ENCODE peak calls at places on chromosomes 5 and 9, in four cellular contexts. S, M, P and Q are unnamed samples.

GRCh38 chr5:125412051-125412560 is 665.7 kb upstream of the ZNF608 start:
- DNase-seq in S (no peak), M (no peak), P (no peak), Q (no peak)

GRCh38 chr9:134936021-134936761 is 18.5 kb upstream of the FCN1 start:
- DNase-seq in S (no peak), M (no peak), P (no peak), Q (no peak)

GRCh38 chr9:91177661-91178280 is 183.9 kb downstream of the AUH start:
- DNase-seq in S (no peak), M (no peak), P (no peak), Q (no peak)

GRCh38 chr9:82560457-82560904 is 502.5 kb downstream of the RASEF start:
- DNase-seq in S (no peak), M (no peak), P (no peak), Q (no peak)

GRCh38 chr5:176578391-176578808 is 29.3 kb downstream of the CDHR2 start:
- DNase-seq in S (peak; percentile 62), M (peak; percentile 15), P (peak; percentile 59), Q (peak; percentile 52)

GRCh38 chr9:116154334-116154975 is 864 bp downstream of the PAPPA start:
- DNase-seq in S (peak; percentile 42), M (no peak), P (no peak), Q (no peak)

GRCh38 chr5:4295663-4296339 is 700.2 kb downstream of the IRX1 start:
- DNase-seq in S (peak; percentile 48), M (no peak), P (no peak), Q (peak; percentile 1)

GRCh38 chr9:35490155-35490909 is 421 bp downstream of the RUSC2 start:
- DNase-seq in S (peak; percentile 15), M (no peak), P (no peak), Q (no peak)

GRCh38 chr9:74284596-74284995 is 212.5 kb upstream of the RORB start:
- DNase-seq in S (no peak), M (no peak), P (no peak), Q (no peak)

GRCh38 chr9:124122813-124123462 is 111.4 kb downstream of the LHX2 start:
- DNase-seq in S (no peak), M (no peak), P (no peak), Q (peak; percentile 56)

GRCh38 chr9:14441976-14442651 is 128.2 kb upstream of the NFIB start:
- DNase-seq in S (peak; percentile 64), M (no peak), P (no peak), Q (peak; percentile 77)

GRCh38 chr5:95563367-95563766 is 8.5 kb downstream of the ARSK start:
- DNase-seq in S (no peak), M (no peak), P (no peak), Q (no peak)

GRCh38 chr9:91681461-91682305 is 258.1 kb upstream of the NFIL3 start:
- DNase-seq in S (peak; percentile 91), M (peak; percentile 44), P (peak; percentile 64), Q (peak; percentile 61)

GRCh38 chr5:147223951-147224791 is 10.7 kb upstream of the STK32A start:
- DNase-seq in S (peak; percentile 49), M (no peak), P (peak; percentile 27), Q (peak; percentile 47)

GRCh38 chr9:137429974-137430722 is 7.0 kb downstream of the NOXA1 start:
- DNase-seq in S (no peak), M (peak; percentile 50), P (no peak), Q (peak; percentile 44)